ENCODE peak calls at places on chromosomes 4 and X, in five cellular contexts. One of them, this sample, is unnamed.

GRCh38 chr4:114384629-114385028 is 214.0 kb upstream of the UGT8 start:
- DNase-seq in heart left ventricle: no peak
- DNase-seq in aorta: no peak
- DNase-seq in CD8-positive, alpha-beta T cell: no peak
- DNase-seq in mesendoderm: peak; percentile 28
- DNase-seq in this sample: no peak

GRCh38 chrX:53223068-53223693 is 1.8 kb downstream of the KDM5C start:
- DNase-seq in aorta: no peak
- DNase-seq in mesendoderm: peak; percentile 27
- DNase-seq in CD8-positive, alpha-beta T cell: no peak
- DNase-seq in heart left ventricle: no peak
- DNase-seq in this sample: no peak

GRCh38 chr4:2944882-2945526 is 18.2 kb downstream of the NOP14 start:
- DNase-seq in aorta: no peak
- DNase-seq in mesendoderm: no peak
- DNase-seq in CD8-positive, alpha-beta T cell: no peak
- DNase-seq in heart left ventricle: no peak
- DNase-seq in this sample: peak; percentile 37

GRCh38 chr4:151541438-151542071 is 132.6 kb downstream of the FHIP1A start:
- DNase-seq in aorta: no peak
- DNase-seq in mesendoderm: peak; percentile 78
- DNase-seq in heart left ventricle: no peak
- DNase-seq in CD8-positive, alpha-beta T cell: no peak
- DNase-seq in this sample: peak; percentile 58

GRCh38 chr4:184417802-184418511 is 56.4 kb downstream of the IRF2 start:
- DNase-seq in mesendoderm: no peak
- DNase-seq in aorta: no peak
- DNase-seq in CD8-positive, alpha-beta T cell: no peak
- DNase-seq in heart left ventricle: no peak
- DNase-seq in this sample: no peak

GRCh38 chrX:52284865-52285264 is 84.0 kb upstream of the XAGE2 start:
- DNase-seq in aorta: no peak
- DNase-seq in mesendoderm: no peak
- DNase-seq in CD8-positive, alpha-beta T cell: no peak
- DNase-seq in heart left ventricle: no peak
- DNase-seq in this sample: no peak

GRCh38 chrX:153627675-153628111 is 19.3 kb upstream of the DUSP9 start:
- DNase-seq in heart left ventricle: no peak
- DNase-seq in aorta: peak; percentile 69
- DNase-seq in CD8-positive, alpha-beta T cell: no peak
- DNase-seq in mesendoderm: no peak
- DNase-seq in this sample: peak; percentile 80

GRCh38 chrX:130769835-130770234 is 133.2 kb downstream of the ENOX2 start:
- DNase-seq in heart left ventricle: no peak
- DNase-seq in CD8-positive, alpha-beta T cell: no peak
- DNase-seq in aorta: no peak
- DNase-seq in mesendoderm: no peak
- DNase-seq in this sample: no peak

GRCh38 chrX:66019974-66020373 is 19.9 kb downstream of the VSIG4 start:
- DNase-seq in heart left ventricle: no peak
- DNase-seq in aorta: no peak
- DNase-seq in CD8-positive, alpha-beta T cell: no peak
- DNase-seq in mesendoderm: no peak
- DNase-seq in this sample: no peak
- H3K4me1 ChIP-seq in heart left ventricle: no peaks in the 10 kb centered on the region
- H3K4me1 ChIP-seq in aorta: no peaks in the 10 kb centered on the region
- H3K4me1 ChIP-seq in CD8-positive, alpha-beta T cell: peaks cover 41% of the 10 kb centered on the region
- H3K4me1 ChIP-seq in mesendoderm: no peaks in the 10 kb centered on the region
- H3K4me1 ChIP-seq in this sample: no peaks in the 10 kb centered on the region

DNA sequence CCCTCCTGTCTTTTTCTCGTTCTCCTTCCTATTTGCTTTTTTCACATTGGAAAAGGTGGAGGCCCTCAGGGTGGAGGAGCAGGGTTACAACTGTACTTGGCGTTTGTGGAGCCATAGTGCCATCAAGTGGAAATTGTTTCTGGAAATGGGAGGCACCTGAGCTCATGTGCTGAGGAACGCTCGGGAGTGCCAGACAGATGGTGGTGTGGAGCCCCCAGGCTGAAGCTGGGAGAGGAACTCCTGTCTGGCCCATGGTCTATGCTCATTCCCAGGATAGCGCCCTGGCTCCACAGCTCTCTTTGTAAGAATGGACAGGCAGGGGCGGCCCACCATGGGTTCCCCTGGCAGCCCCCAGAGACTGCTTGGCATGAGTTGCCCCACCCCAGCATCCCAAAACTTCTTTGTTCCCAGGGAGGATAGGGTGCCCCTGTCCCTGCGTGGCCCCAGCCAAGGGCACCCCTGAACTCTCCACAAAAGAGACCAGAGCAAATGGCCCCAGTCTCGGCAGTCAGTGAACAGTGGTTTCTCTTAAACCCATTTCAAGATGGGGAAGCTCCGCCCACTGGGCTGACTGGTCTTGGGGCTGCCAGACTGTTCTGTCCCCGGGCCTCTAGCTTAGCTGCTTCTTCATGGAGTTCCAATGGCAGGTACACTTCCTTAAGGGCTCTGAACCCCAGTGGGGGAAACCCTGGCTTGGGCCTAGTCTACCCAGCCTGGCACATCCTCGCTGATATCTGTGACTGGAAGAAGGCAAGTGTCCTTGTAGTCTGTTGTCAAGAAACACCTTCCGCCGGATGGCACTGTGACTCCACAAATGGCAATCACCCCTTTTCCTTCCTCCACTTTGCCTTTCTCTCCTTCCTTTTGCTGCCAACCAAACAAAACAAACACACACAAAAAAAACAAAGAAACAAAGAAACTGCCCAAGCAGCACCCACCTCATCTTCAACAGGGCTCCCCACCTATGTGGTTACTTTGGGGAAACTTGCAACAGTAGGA is 70.1 kb downstream of the NBDY start:
- DNase-seq in aorta: no peak
- DNase-seq in mesendoderm: peak; percentile 53
- DNase-seq in heart left ventricle: no peak
- DNase-seq in CD8-positive, alpha-beta T cell: no peak
- DNase-seq in this sample: no peak
- H3K4me1 ChIP-seq in aorta: no peaks in the 10 kb centered on the region
- H3K4me1 ChIP-seq in mesendoderm: no peaks in the 10 kb centered on the region
- H3K4me1 ChIP-seq in heart left ventricle: no peaks in the 10 kb centered on the region
- H3K4me1 ChIP-seq in CD8-positive, alpha-beta T cell: peaks cover 43% of the 10 kb centered on the region
- H3K4me1 ChIP-seq in this sample: no peaks in the 10 kb centered on the region

DNA sequence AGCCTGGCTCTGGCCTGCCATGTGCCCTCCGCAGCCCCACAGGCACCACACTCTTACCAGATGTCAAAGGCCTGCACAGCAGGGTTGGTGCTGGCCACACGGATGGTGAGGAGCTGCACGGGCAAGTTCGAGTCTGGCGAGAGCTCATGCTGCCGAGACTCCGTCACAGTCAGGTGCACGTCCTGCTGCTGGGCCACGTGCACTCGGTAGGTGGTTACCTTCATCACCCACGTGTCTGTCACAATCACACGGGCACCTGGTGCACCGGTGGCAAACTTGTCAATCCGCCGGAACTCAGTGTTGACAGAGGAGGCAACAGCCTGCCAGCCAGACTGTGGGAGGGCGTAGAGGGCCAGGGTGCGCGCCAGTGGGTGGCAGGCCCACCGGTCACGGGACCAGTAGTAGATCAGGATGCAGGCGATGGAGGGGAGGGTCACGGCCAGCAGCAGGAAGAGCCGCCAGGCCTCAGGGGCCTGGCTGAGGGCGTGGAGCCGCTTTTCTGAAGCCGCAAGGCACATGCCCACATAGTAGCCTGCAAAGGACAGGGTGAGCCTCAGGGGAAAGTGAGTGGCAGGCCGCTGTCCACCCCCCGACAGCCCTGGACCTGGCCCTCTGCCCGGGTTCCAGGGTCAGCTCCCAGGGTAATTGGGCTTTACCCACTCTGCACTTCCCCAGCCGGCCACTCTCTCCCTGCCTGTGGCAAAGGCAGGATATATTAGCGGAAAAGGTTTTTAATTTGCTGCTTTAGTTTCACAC is 2.9 kb downstream of the TMEM129 start:
- DNase-seq in heart left ventricle: no peak
- DNase-seq in mesendoderm: no peak
- DNase-seq in CD8-positive, alpha-beta T cell: no peak
- DNase-seq in aorta: peak; percentile 63
- DNase-seq in this sample: peak; percentile 80
- H3K4me1 ChIP-seq in heart left ventricle: peaks cover 24% of the 10 kb centered on the region
- H3K4me1 ChIP-seq in mesendoderm: peaks cover 5% of the 10 kb centered on the region
- H3K4me1 ChIP-seq in CD8-positive, alpha-beta T cell: peaks cover 45% of the 10 kb centered on the region
- H3K4me1 ChIP-seq in aorta: no peaks in the 10 kb centered on the region
- H3K4me1 ChIP-seq in this sample: peaks cover 29% of the 10 kb centered on the region

GRCh38 chr4:10007772-10008171 is 13.5 kb downstream of the SLC2A9 start:
- DNase-seq in mesendoderm: no peak
- DNase-seq in aorta: no peak
- DNase-seq in heart left ventricle: no peak
- DNase-seq in CD8-positive, alpha-beta T cell: no peak
- DNase-seq in this sample: no peak
- H3K4me1 ChIP-seq in mesendoderm: no peaks in the 10 kb centered on the region
- H3K4me1 ChIP-seq in aorta: no peaks in the 10 kb centered on the region
- H3K4me1 ChIP-seq in heart left ventricle: peaks cover 13% of the 10 kb centered on the region
- H3K4me1 ChIP-seq in CD8-positive, alpha-beta T cell: no peaks in the 10 kb centered on the region
- H3K4me1 ChIP-seq in this sample: peaks cover 25% of the 10 kb centered on the region

DNA sequence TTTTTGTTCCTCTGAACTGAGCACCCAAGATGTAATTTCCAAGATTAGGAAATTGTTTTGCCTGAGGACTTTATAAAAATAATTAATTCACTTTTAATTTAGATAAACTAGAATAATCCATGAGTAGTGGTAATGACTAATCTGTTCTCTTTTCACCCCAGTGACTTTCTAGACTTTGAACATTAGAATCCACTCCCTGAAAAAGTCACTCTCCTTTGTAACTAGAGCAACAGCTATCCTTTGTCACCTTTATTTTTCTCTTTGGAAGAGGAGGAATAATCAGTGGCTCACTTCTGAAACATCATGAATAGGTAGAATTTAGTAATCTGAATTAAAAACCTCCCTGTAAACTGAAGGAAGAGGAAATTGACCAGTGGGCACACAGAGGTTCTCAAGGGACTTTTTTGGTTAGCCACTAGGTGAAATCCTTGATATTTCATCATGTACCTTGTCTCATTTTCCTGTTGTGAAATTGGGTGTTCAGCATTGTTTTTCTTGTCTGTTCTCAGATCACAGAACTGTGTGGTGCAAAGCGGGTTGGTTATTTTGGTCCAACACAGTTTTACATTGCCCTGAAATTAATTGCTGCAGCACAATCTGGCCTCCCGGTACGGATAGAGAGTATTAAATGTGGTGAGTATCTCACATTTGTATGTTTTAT is 59.4 kb downstream of the REPS2 start:
- DNase-seq in CD8-positive, alpha-beta T cell: no peak
- DNase-seq in mesendoderm: no peak
- DNase-seq in aorta: no peak
- DNase-seq in heart left ventricle: no peak
- DNase-seq in this sample: no peak
- H3K4me1 ChIP-seq in CD8-positive, alpha-beta T cell: no peaks in the 10 kb centered on the region
- H3K4me1 ChIP-seq in mesendoderm: no peaks in the 10 kb centered on the region
- H3K4me1 ChIP-seq in aorta: no peaks in the 10 kb centered on the region
- H3K4me1 ChIP-seq in heart left ventricle: no peaks in the 10 kb centered on the region
- H3K4me1 ChIP-seq in this sample: no peaks in the 10 kb centered on the region

DNA sequence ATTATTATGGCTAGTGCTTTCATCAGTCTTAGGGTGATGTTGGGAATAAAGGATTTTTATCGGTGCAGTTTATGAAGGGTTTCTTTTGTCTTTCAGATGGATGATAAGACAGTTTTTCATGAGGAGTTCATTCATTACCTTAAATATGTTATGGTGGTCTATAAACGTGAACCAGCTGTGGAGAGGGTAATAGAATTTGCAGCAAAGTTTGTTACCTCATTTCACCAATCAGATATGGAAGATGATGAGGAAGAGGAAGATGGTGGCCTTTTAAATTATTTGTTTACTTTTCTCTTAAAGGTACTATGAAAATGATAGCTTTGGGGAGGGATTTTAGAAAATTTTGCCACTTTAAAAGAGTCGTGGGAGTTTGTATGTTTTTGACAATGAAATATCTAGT is 1.3 kb downstream of the NCAPG start:
- DNase-seq in aorta: no peak
- DNase-seq in mesendoderm: no peak
- DNase-seq in heart left ventricle: no peak
- DNase-seq in CD8-positive, alpha-beta T cell: no peak
- DNase-seq in this sample: no peak
- H3K4me1 ChIP-seq in aorta: no peaks in the 10 kb centered on the region
- H3K4me1 ChIP-seq in mesendoderm: peaks cover 2% of the 10 kb centered on the region
- H3K4me1 ChIP-seq in heart left ventricle: peaks cover 26% of the 10 kb centered on the region
- H3K4me1 ChIP-seq in CD8-positive, alpha-beta T cell: peaks cover 25% of the 10 kb centered on the region
- H3K4me1 ChIP-seq in this sample: peaks cover 54% of the 10 kb centered on the region

DNA sequence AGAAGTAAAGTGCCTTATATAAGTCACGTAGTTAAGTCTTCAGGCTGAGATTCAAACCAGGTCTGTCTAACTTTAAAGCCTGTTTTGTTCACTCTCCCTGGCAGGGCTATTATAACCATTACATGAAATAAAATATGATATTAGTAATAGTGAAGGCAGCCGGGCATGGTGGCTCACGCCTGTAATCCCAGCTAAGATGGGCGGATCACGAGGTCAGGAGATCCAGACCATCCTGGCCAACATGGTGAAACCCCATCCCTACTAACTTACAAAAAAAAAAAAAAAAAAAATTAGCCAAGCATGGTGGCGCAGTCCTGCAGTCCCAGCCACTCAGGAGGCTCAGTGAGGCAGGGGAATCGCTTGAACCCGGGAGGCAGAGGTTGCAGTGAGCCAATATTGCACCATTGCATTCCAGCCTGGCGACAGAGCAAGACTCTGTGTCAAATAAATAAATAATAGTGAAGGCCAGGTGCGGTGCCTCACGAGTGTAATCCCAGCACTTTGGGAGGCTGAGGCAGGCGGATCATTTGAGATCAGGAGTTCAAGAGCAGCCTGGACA is 22.1 kb upstream of the SOWAHD start:
- DNase-seq in aorta: no peak
- DNase-seq in CD8-positive, alpha-beta T cell: no peak
- DNase-seq in heart left ventricle: no peak
- DNase-seq in mesendoderm: no peak
- DNase-seq in this sample: no peak
- H3K4me1 ChIP-seq in aorta: no peaks in the 10 kb centered on the region
- H3K4me1 ChIP-seq in CD8-positive, alpha-beta T cell: no peaks in the 10 kb centered on the region
- H3K4me1 ChIP-seq in heart left ventricle: no peaks in the 10 kb centered on the region
- H3K4me1 ChIP-seq in mesendoderm: no peaks in the 10 kb centered on the region
- H3K4me1 ChIP-seq in this sample: peaks cover 4% of the 10 kb centered on the region

DNA sequence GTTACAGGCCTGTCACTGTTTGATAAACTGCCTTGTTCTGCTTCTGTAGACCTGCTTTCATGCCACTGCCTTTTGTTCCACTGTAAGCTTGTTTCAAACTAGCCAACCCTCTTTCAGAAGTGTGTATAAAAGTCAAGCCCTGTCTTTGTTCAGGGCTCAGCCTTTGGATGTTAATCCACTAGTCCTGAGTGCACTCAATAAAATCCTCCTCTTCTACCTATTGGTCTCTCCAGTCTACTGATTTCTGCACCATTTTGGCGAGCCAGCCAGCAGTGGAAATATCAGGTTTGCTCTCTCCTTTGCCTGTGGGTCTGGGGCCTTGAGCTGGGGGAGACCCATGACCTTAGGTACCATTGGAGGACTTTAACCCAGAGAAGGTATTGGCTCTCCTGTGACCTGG is 901.6 kb upstream of the NDST4 start:
- DNase-seq in mesendoderm: peak; percentile 30
- DNase-seq in aorta: no peak
- DNase-seq in CD8-positive, alpha-beta T cell: no peak
- DNase-seq in heart left ventricle: no peak
- DNase-seq in this sample: no peak
- H3K4me1 ChIP-seq in mesendoderm: no peaks in the 10 kb centered on the region
- H3K4me1 ChIP-seq in aorta: no peaks in the 10 kb centered on the region
- H3K4me1 ChIP-seq in CD8-positive, alpha-beta T cell: no peaks in the 10 kb centered on the region
- H3K4me1 ChIP-seq in heart left ventricle: no peaks in the 10 kb centered on the region
- H3K4me1 ChIP-seq in this sample: no peaks in the 10 kb centered on the region